ENCODE peak calls at places on chromosomes 5 and 9, in nine cellular contexts. D is A172; V is activated T-cell treated with anti-CD3 and anti-CD28 coated beads for 1 hour; Z is left ventricle myocardium superior; L is activated CD4-positive, CD25-positive, alpha-beta regulatory T cell treated with anti-CD3 and anti-CD28 coated beads, Interleukin-2, amount 50 U/mL, for 16 hours; P is HCT116; C is kidney epithelial cell; J is activated CD4-positive, alpha-beta T cell treated with anti-CD3 and anti-CD28 coated beads for 4 hours; B is Right ventricle myocardium superior. G is an unnamed sample.

GRCh38 chr9:92455217-92455616 is 27.1 kb downstream of the ASPN start:
- DNase-seq in D (peak), V (no peak), Z (no peak), L (no peak), P (peak), C (no peak), J (no peak), B (no peak), G (no peak)

GRCh38 chr5:177446184-177447065 is at the start of gene PRR7:
- DNase-seq in D (peak), V (peak), Z (peak), L (peak), P (no peak), C (no peak), J (peak), B (peak), G (peak)

GRCh38 chr5:146447734-146448380 is 724 bp downstream of the TCERG1 start:
- DNase-seq in D (peak), V (no peak), Z (no peak), L (no peak), P (no peak), C (no peak), J (peak), B (no peak), G (no peak)

GRCh38 chr5:14247054-14247386 is 103.9 kb downstream of the TRIO start:
- DNase-seq in D (no peak), V (no peak), Z (no peak), L (no peak), P (no peak), C (no peak), J (no peak), B (no peak), G (no peak)

GRCh38 chr5:44388504-44389409 is 463 bp downstream of the FGF10 start:
- DNase-seq in D (peak), V (no peak), Z (peak), L (no peak), P (no peak), C (no peak), J (no peak), B (peak), G (no peak)

GRCh38 chr5:149544199-149544472 is 7.1 kb downstream of the CSNK1A1 start:
- DNase-seq in D (no peak), V (no peak), Z (no peak), L (no peak), P (no peak), C (no peak), J (no peak), B (no peak), G (no peak)

GRCh38 chr9:74777136-74777879 is 110.4 kb downstream of the TRPM6 start:
- DNase-seq in D (peak), V (peak), Z (peak), L (peak), P (peak), C (peak), J (peak), B (peak), G (peak)

GRCh38 chr5:1253456-1254105 is 28.4 kb downstream of the SLC6A18 start:
- DNase-seq in D (no peak), V (no peak), Z (no peak), L (no peak), P (no peak), C (no peak), J (no peak), B (no peak), G (no peak)

GRCh38 chr9:3863114-3863528 is 337.3 kb upstream of the RFX3 start:
- DNase-seq in D (peak), V (no peak), Z (no peak), L (no peak), P (peak), C (no peak), J (no peak), B (no peak), G (no peak)

GRCh38 chr5:143889986-143890385 is 78.0 kb downstream of the HMHB1 start:
- DNase-seq in D (no peak), V (no peak), Z (no peak), L (no peak), P (no peak), C (no peak), J (no peak), B (no peak), G (no peak)

GRCh38 chr5:132414634-132415377 is 45.3 kb downstream of the SLC22A5 start:
- DNase-seq in D (peak), V (no peak), Z (no peak), L (no peak), P (peak), C (peak), J (no peak), B (no peak), G (no peak)

GRCh38 chr9:113548221-113549041 is 84.9 kb downstream of the RGS3 start:
- DNase-seq in D (peak), V (no peak), Z (peak), L (no peak), P (no peak), C (no peak), J (peak), B (peak), G (no peak)

GRCh38 chr9:136012651-136013050 is 51.5 kb upstream of the UBAC1 start:
- DNase-seq in D (no peak), V (no peak), Z (peak), L (no peak), P (no peak), C (no peak), J (no peak), B (peak), G (no peak)

GRCh38 chr5:2257326-2258244 is 374.9 kb upstream of the IRX4 start:
- DNase-seq in D (no peak), V (no peak), Z (no peak), L (no peak), P (no peak), C (no peak), J (no peak), B (no peak), G (no peak)

GRCh38 chr5:137374110-137374853 is 124.8 kb downstream of the SPOCK1 start:
- DNase-seq in D (no peak), V (no peak), Z (no peak), L (no peak), P (no peak), C (no peak), J (no peak), B (no peak), G (no peak)

GRCh38 chr9:17480966-17481365 is 97.9 kb upstream of the SH3GL2 start:
- DNase-seq in D (no peak), V (no peak), Z (no peak), L (no peak), P (no peak), C (no peak), J (no peak), B (no peak), G (no peak)

GRCh38 chr9:91659529-91660294 is 236.1 kb upstream of the NFIL3 start:
- DNase-seq in D (peak), V (no peak), Z (no peak), L (no peak), P (peak), C (no peak), J (no peak), B (no peak), G (no peak)